ENCODE peak calls at places on chromosomes 3 and 15, in seven cellular contexts. One of them, this sample, is unnamed.

GRCh38 chr3:183924956-183925355 is 40.3 kb upstream of the PARL start:
- DNase-seq in Ammon's horn: no peak
- DNase-seq in cardiac fibroblast: peak
- DNase-seq in activated naive CD4-positive, alpha-beta T cell treated with anti-CD3 and anti-CD28 coated beads, Interleukin-2, amount 10 ng/mL, durations not matched to agents 7 days and 5 days: no peak
- DNase-seq in astrocyte: peak
- DNase-seq in Calu3: no peak
- DNase-seq in activated T-cell treated with anti-CD3 and anti-CD28 coated beads for 4 hours: no peak
- DNase-seq in this sample: no peak

GRCh38 chr15:77510066-77511044 is 89.7 kb downstream of the HMG20A start:
- DNase-seq in cardiac fibroblast: no peak
- DNase-seq in Calu3: no peak
- DNase-seq in activated naive CD4-positive, alpha-beta T cell treated with anti-CD3 and anti-CD28 coated beads, Interleukin-2, amount 10 ng/mL, durations not matched to agents 7 days and 5 days: no peak
- DNase-seq in astrocyte: no peak
- DNase-seq in Ammon's horn: no peak
- DNase-seq in activated T-cell treated with anti-CD3 and anti-CD28 coated beads for 4 hours: no peak
- DNase-seq in this sample: no peak

GRCh38 chr3:187062526-187063177 is 76.6 kb downstream of the RPL39L start:
- DNase-seq in activated naive CD4-positive, alpha-beta T cell treated with anti-CD3 and anti-CD28 coated beads, Interleukin-2, amount 10 ng/mL, durations not matched to agents 7 days and 5 days: no peak
- DNase-seq in Calu3: peak
- DNase-seq in Ammon's horn: no peak
- DNase-seq in activated T-cell treated with anti-CD3 and anti-CD28 coated beads for 4 hours: no peak
- DNase-seq in astrocyte: peak
- DNase-seq in cardiac fibroblast: peak
- DNase-seq in this sample: no peak

GRCh38 chr15:68410466-68411200 is 21.3 kb downstream of the ITGA11 start:
- DNase-seq in cardiac fibroblast: no peak
- DNase-seq in astrocyte: no peak
- DNase-seq in Ammon's horn: no peak
- DNase-seq in Calu3: no peak
- DNase-seq in activated T-cell treated with anti-CD3 and anti-CD28 coated beads for 4 hours: no peak
- DNase-seq in activated naive CD4-positive, alpha-beta T cell treated with anti-CD3 and anti-CD28 coated beads, Interleukin-2, amount 10 ng/mL, durations not matched to agents 7 days and 5 days: peak
- DNase-seq in this sample: no peak

GRCh38 chr3:31922962-31923361 is 58.1 kb downstream of the OSBPL10 start:
- DNase-seq in cardiac fibroblast: no peak
- DNase-seq in activated naive CD4-positive, alpha-beta T cell treated with anti-CD3 and anti-CD28 coated beads, Interleukin-2, amount 10 ng/mL, durations not matched to agents 7 days and 5 days: no peak
- DNase-seq in Ammon's horn: no peak
- DNase-seq in activated T-cell treated with anti-CD3 and anti-CD28 coated beads for 4 hours: no peak
- DNase-seq in astrocyte: no peak
- DNase-seq in Calu3: no peak
- DNase-seq in this sample: no peak

GRCh38 chr15:25787381-25787780 is 75.7 kb downstream of the ATP10A start:
- DNase-seq in activated naive CD4-positive, alpha-beta T cell treated with anti-CD3 and anti-CD28 coated beads, Interleukin-2, amount 10 ng/mL, durations not matched to agents 7 days and 5 days: no peak
- DNase-seq in astrocyte: no peak
- DNase-seq in Ammon's horn: no peak
- DNase-seq in cardiac fibroblast: peak
- DNase-seq in activated T-cell treated with anti-CD3 and anti-CD28 coated beads for 4 hours: no peak
- DNase-seq in Calu3: no peak
- DNase-seq in this sample: no peak

GRCh38 chr3:141915016-141915415 is 38.6 kb downstream of the ATP1B3 start:
- DNase-seq in activated T-cell treated with anti-CD3 and anti-CD28 coated beads for 4 hours: no peak
- DNase-seq in Calu3: no peak
- DNase-seq in astrocyte: peak
- DNase-seq in cardiac fibroblast: no peak
- DNase-seq in Ammon's horn: no peak
- DNase-seq in activated naive CD4-positive, alpha-beta T cell treated with anti-CD3 and anti-CD28 coated beads, Interleukin-2, amount 10 ng/mL, durations not matched to agents 7 days and 5 days: no peak
- DNase-seq in this sample: no peak

GRCh38 chr3:144270100-144270499 is 298.5 kb downstream of the DIPK2A start:
- DNase-seq in activated naive CD4-positive, alpha-beta T cell treated with anti-CD3 and anti-CD28 coated beads, Interleukin-2, amount 10 ng/mL, durations not matched to agents 7 days and 5 days: no peak
- DNase-seq in activated T-cell treated with anti-CD3 and anti-CD28 coated beads for 4 hours: no peak
- DNase-seq in Calu3: no peak
- DNase-seq in Ammon's horn: peak
- DNase-seq in cardiac fibroblast: no peak
- DNase-seq in astrocyte: no peak
- DNase-seq in this sample: no peak

GRCh38 chr3:65669163-65669875 is 369.4 kb downstream of the MAGI1 start:
- DNase-seq in Ammon's horn: no peak
- DNase-seq in astrocyte: peak
- DNase-seq in activated naive CD4-positive, alpha-beta T cell treated with anti-CD3 and anti-CD28 coated beads, Interleukin-2, amount 10 ng/mL, durations not matched to agents 7 days and 5 days: no peak
- DNase-seq in cardiac fibroblast: peak
- DNase-seq in Calu3: no peak
- DNase-seq in activated T-cell treated with anti-CD3 and anti-CD28 coated beads for 4 hours: no peak
- DNase-seq in this sample: no peak

GRCh38 chr3:169772951-169773816 is at the start of gene MYNN:
- DNase-seq in cardiac fibroblast: peak
- DNase-seq in Ammon's horn: peak
- DNase-seq in activated T-cell treated with anti-CD3 and anti-CD28 coated beads for 4 hours: peak
- DNase-seq in activated naive CD4-positive, alpha-beta T cell treated with anti-CD3 and anti-CD28 coated beads, Interleukin-2, amount 10 ng/mL, durations not matched to agents 7 days and 5 days: peak
- DNase-seq in Calu3: peak
- DNase-seq in astrocyte: peak
- DNase-seq in this sample: no peak

GRCh38 chr3:36403661-36404060 is 23.4 kb downstream of the STAC start:
- DNase-seq in astrocyte: no peak
- DNase-seq in activated naive CD4-positive, alpha-beta T cell treated with anti-CD3 and anti-CD28 coated beads, Interleukin-2, amount 10 ng/mL, durations not matched to agents 7 days and 5 days: no peak
- DNase-seq in activated T-cell treated with anti-CD3 and anti-CD28 coated beads for 4 hours: no peak
- DNase-seq in Ammon's horn: no peak
- DNase-seq in Calu3: no peak
- DNase-seq in cardiac fibroblast: peak
- DNase-seq in this sample: no peak

GRCh38 chr3:31508452-31509146 is 24.1 kb upstream of the STT3B start:
- DNase-seq in Calu3: no peak
- DNase-seq in Ammon's horn: no peak
- DNase-seq in activated T-cell treated with anti-CD3 and anti-CD28 coated beads for 4 hours: no peak
- DNase-seq in activated naive CD4-positive, alpha-beta T cell treated with anti-CD3 and anti-CD28 coated beads, Interleukin-2, amount 10 ng/mL, durations not matched to agents 7 days and 5 days: no peak
- DNase-seq in astrocyte: no peak
- DNase-seq in cardiac fibroblast: no peak
- DNase-seq in this sample: no peak

GRCh38 chr3:160796813-160797164 is 40.8 kb downstream of the PPM1L start:
- DNase-seq in Ammon's horn: no peak
- DNase-seq in activated naive CD4-positive, alpha-beta T cell treated with anti-CD3 and anti-CD28 coated beads, Interleukin-2, amount 10 ng/mL, durations not matched to agents 7 days and 5 days: no peak
- DNase-seq in cardiac fibroblast: no peak
- DNase-seq in Calu3: no peak
- DNase-seq in activated T-cell treated with anti-CD3 and anti-CD28 coated beads for 4 hours: no peak
- DNase-seq in astrocyte: no peak
- DNase-seq in this sample: no peak

GRCh38 chr15:68807249-68807648 is 13.4 kb downstream of the ANP32A start:
- DNase-seq in Ammon's horn: no peak
- DNase-seq in activated T-cell treated with anti-CD3 and anti-CD28 coated beads for 4 hours: no peak
- DNase-seq in cardiac fibroblast: no peak
- DNase-seq in astrocyte: no peak
- DNase-seq in activated naive CD4-positive, alpha-beta T cell treated with anti-CD3 and anti-CD28 coated beads, Interleukin-2, amount 10 ng/mL, durations not matched to agents 7 days and 5 days: no peak
- DNase-seq in Calu3: no peak
- DNase-seq in this sample: no peak

GRCh38 chr3:70550723-70551319 is 238.4 kb upstream of the MDFIC2 start:
- DNase-seq in activated naive CD4-positive, alpha-beta T cell treated with anti-CD3 and anti-CD28 coated beads, Interleukin-2, amount 10 ng/mL, durations not matched to agents 7 days and 5 days: peak
- DNase-seq in Calu3: peak
- DNase-seq in activated T-cell treated with anti-CD3 and anti-CD28 coated beads for 4 hours: peak
- DNase-seq in astrocyte: peak
- DNase-seq in cardiac fibroblast: peak
- DNase-seq in Ammon's horn: peak
- DNase-seq in this sample: no peak

GRCh38 chr3:124924741-124925140 is 9.8 kb downstream of the MUC13 start:
- DNase-seq in Calu3: no peak
- DNase-seq in astrocyte: peak
- DNase-seq in activated naive CD4-positive, alpha-beta T cell treated with anti-CD3 and anti-CD28 coated beads, Interleukin-2, amount 10 ng/mL, durations not matched to agents 7 days and 5 days: no peak
- DNase-seq in activated T-cell treated with anti-CD3 and anti-CD28 coated beads for 4 hours: no peak
- DNase-seq in cardiac fibroblast: no peak
- DNase-seq in Ammon's horn: no peak
- DNase-seq in this sample: no peak

GRCh38 chr3:27649277-27649676 is 72.8 kb downstream of the EOMES start:
- DNase-seq in activated T-cell treated with anti-CD3 and anti-CD28 coated beads for 4 hours: no peak
- DNase-seq in cardiac fibroblast: no peak
- DNase-seq in activated naive CD4-positive, alpha-beta T cell treated with anti-CD3 and anti-CD28 coated beads, Interleukin-2, amount 10 ng/mL, durations not matched to agents 7 days and 5 days: no peak
- DNase-seq in Ammon's horn: no peak
- DNase-seq in astrocyte: no peak
- DNase-seq in Calu3: no peak
- DNase-seq in this sample: no peak

GRCh38 chr15:57321973-57322601 is 54.2 kb upstream of the CGNL1 start:
- DNase-seq in Calu3: no peak
- DNase-seq in activated naive CD4-positive, alpha-beta T cell treated with anti-CD3 and anti-CD28 coated beads, Interleukin-2, amount 10 ng/mL, durations not matched to agents 7 days and 5 days: no peak
- DNase-seq in Ammon's horn: no peak
- DNase-seq in cardiac fibroblast: no peak
- DNase-seq in astrocyte: no peak
- DNase-seq in activated T-cell treated with anti-CD3 and anti-CD28 coated beads for 4 hours: no peak
- DNase-seq in this sample: no peak

GRCh38 chr15:74723754-74724334 is 1.5 kb downstream of the CYP1A1 start:
- DNase-seq in Ammon's horn: peak
- DNase-seq in activated T-cell treated with anti-CD3 and anti-CD28 coated beads for 4 hours: no peak
- DNase-seq in cardiac fibroblast: peak
- DNase-seq in activated naive CD4-positive, alpha-beta T cell treated with anti-CD3 and anti-CD28 coated beads, Interleukin-2, amount 10 ng/mL, durations not matched to agents 7 days and 5 days: no peak
- DNase-seq in Calu3: peak
- DNase-seq in astrocyte: peak
- DNase-seq in this sample: no peak

GRCh38 chr15:88393719-88394519 is 73.3 kb downstream of the MRPL46 start:
- DNase-seq in Ammon's horn: no peak
- DNase-seq in activated T-cell treated with anti-CD3 and anti-CD28 coated beads for 4 hours: no peak
- DNase-seq in cardiac fibroblast: no peak
- DNase-seq in Calu3: no peak
- DNase-seq in astrocyte: peak
- DNase-seq in activated naive CD4-positive, alpha-beta T cell treated with anti-CD3 and anti-CD28 coated beads, Interleukin-2, amount 10 ng/mL, durations not matched to agents 7 days and 5 days: no peak
- DNase-seq in this sample: no peak

GRCh38 chr15:34436956-34437442 is 609 bp downstream of the GOLGA8A start:
- DNase-seq in Ammon's horn: peak
- DNase-seq in activated naive CD4-positive, alpha-beta T cell treated with anti-CD3 and anti-CD28 coated beads, Interleukin-2, amount 10 ng/mL, durations not matched to agents 7 days and 5 days: peak
- DNase-seq in Calu3: peak
- DNase-seq in astrocyte: peak
- DNase-seq in activated T-cell treated with anti-CD3 and anti-CD28 coated beads for 4 hours: peak
- DNase-seq in cardiac fibroblast: peak
- DNase-seq in this sample: no peak

GRCh38 chr3:51311055-51311454 is 74.0 kb upstream of the MANF start:
- DNase-seq in activated naive CD4-positive, alpha-beta T cell treated with anti-CD3 and anti-CD28 coated beads, Interleukin-2, amount 10 ng/mL, durations not matched to agents 7 days and 5 days: no peak
- DNase-seq in activated T-cell treated with anti-CD3 and anti-CD28 coated beads for 4 hours: no peak
- DNase-seq in Calu3: no peak
- DNase-seq in cardiac fibroblast: peak
- DNase-seq in Ammon's horn: no peak
- DNase-seq in astrocyte: peak
- DNase-seq in this sample: peak

GRCh38 chr3:32959370-32959769 is 7.9 kb downstream of the CCR4 start:
- DNase-seq in astrocyte: no peak
- DNase-seq in Calu3: no peak
- DNase-seq in activated T-cell treated with anti-CD3 and anti-CD28 coated beads for 4 hours: no peak
- DNase-seq in Ammon's horn: no peak
- DNase-seq in activated naive CD4-positive, alpha-beta T cell treated with anti-CD3 and anti-CD28 coated beads, Interleukin-2, amount 10 ng/mL, durations not matched to agents 7 days and 5 days: no peak
- DNase-seq in cardiac fibroblast: peak
- DNase-seq in this sample: no peak

GRCh38 chr3:128545120-128545752 is 52.2 kb upstream of the GATA2 start:
- DNase-seq in cardiac fibroblast: no peak
- DNase-seq in astrocyte: no peak
- DNase-seq in Calu3: no peak
- DNase-seq in Ammon's horn: no peak
- DNase-seq in activated T-cell treated with anti-CD3 and anti-CD28 coated beads for 4 hours: no peak
- DNase-seq in activated naive CD4-positive, alpha-beta T cell treated with anti-CD3 and anti-CD28 coated beads, Interleukin-2, amount 10 ng/mL, durations not matched to agents 7 days and 5 days: no peak
- DNase-seq in this sample: no peak

GRCh38 chr15:89665449-89666146 is 10.3 kb upstream of the KIF7 start:
- DNase-seq in astrocyte: peak
- DNase-seq in Calu3: peak
- DNase-seq in Ammon's horn: peak
- DNase-seq in activated naive CD4-positive, alpha-beta T cell treated with anti-CD3 and anti-CD28 coated beads, Interleukin-2, amount 10 ng/mL, durations not matched to agents 7 days and 5 days: peak
- DNase-seq in activated T-cell treated with anti-CD3 and anti-CD28 coated beads for 4 hours: no peak
- DNase-seq in cardiac fibroblast: peak
- DNase-seq in this sample: no peak

GRCh38 chr3:167246252-167246651 is 133.8 kb downstream of the ZBBX start:
- DNase-seq in Calu3: no peak
- DNase-seq in activated T-cell treated with anti-CD3 and anti-CD28 coated beads for 4 hours: no peak
- DNase-seq in activated naive CD4-positive, alpha-beta T cell treated with anti-CD3 and anti-CD28 coated beads, Interleukin-2, amount 10 ng/mL, durations not matched to agents 7 days and 5 days: no peak
- DNase-seq in astrocyte: no peak
- DNase-seq in Ammon's horn: no peak
- DNase-seq in cardiac fibroblast: no peak
- DNase-seq in this sample: no peak